ENCODE peak calls at places on chromosome 18, in five cellular contexts. H is RWPE1, M is osteocyte, G is cardiac muscle cell, Z is endothelial cell. T is an unnamed sample.
A peak's percentile ranks its signal among the peaks of the same experiment; 100 is the strongest.

GRCh38 chr18:35617865-35618264 is 36.3 kb downstream of the GALNT1 start:
- DNase-seq in H (no peak), M (no peak), G (no peak), Z (no peak), T (no peak)

GRCh38 chr18:9103488-9103887 is 989 bp downstream of the NDUFV2 start:
- DNase-seq in H (no peak), G (no peak), M (no peak), Z (no peak), T (no peak)

GRCh38 chr18:35572644-35573043 is 8.9 kb upstream of the GALNT1 start:
- DNase-seq in H (no peak), G (no peak), Z (no peak), M (no peak), T (no peak)

GRCh38 chr18:62455222-62455621 is 67.6 kb upstream of the ZCCHC2 start:
- DNase-seq in M (no peak), G (no peak), H (no peak), Z (no peak), T (no peak)

GRCh38 chr18:79789901-79790885 is 7.5 kb upstream of the KCNG2 start:
- DNase-seq in Z (no peak), H (no peak), G (no peak), M (no peak), T (no peak)

GRCh38 chr18:25175558-25175957 is 176.4 kb downstream of the ZNF521 start:
- DNase-seq in G (no peak), M (no peak), H (no peak), Z (no peak), T (no peak)

GRCh38 chr18:59264136-59264571 is 9.1 kb downstream of the RAX start:
- DNase-seq in G (no peak), M (no peak), Z (no peak), H (no peak), T (no peak)

GRCh38 chr18:39571511-39571910 is 2005.9 kb upstream of the CELF4 start:
- DNase-seq in M (no peak), Z (peak; percentile 45), H (no peak), G (peak; percentile 46), T (no peak)

GRCh38 chr18:56815926-56816325 is 164.8 kb downstream of the WDR7 start:
- DNase-seq in G (no peak), H (no peak), Z (no peak), M (no peak), T (no peak)

GRCh38 chr18:13163167-13163927 is 55.2 kb upstream of the LDLRAD4 start:
- DNase-seq in H (no peak), M (no peak), Z (no peak), G (no peak), T (no peak)

GRCh38 chr18:50075772-50076171 is 119.2 kb downstream of the MYO5B start:
- DNase-seq in M (no peak), Z (no peak), H (no peak), G (no peak), T (no peak)

GRCh38 chr18:36288689-36289088 is 8.8 kb upstream of the FHOD3 start:
- DNase-seq in Z (no peak), M (no peak), G (no peak), H (no peak), T (no peak)

GRCh38 chr18:26621161-26622026 is 73.0 kb upstream of the KCTD1 start:
- DNase-seq in H (peak; percentile 17), M (no peak), Z (peak; percentile 57), G (peak; percentile 65), T (peak; percentile 51)

GRCh38 chr18:45241982-45242565 is 373.2 kb upstream of the SLC14A2 start:
- DNase-seq in H (no peak), G (no peak), Z (no peak), M (no peak), T (no peak)

GRCh38 chr18:31891566-31891965 is 51.4 kb downstream of the TRAPPC8 start:
- DNase-seq in G (no peak), Z (no peak), H (no peak), M (no peak), T (no peak)

GRCh38 chr18:67217551-67218166 is 298.9 kb downstream of the DSEL start:
- DNase-seq in G (peak; percentile 67), Z (peak; percentile 59), H (peak; percentile 25), M (no peak), T (peak; percentile 40)

GRCh38 chr18:59813942-59814341 is 85.9 kb upstream of the PMAIP1 start:
- DNase-seq in H (no peak), M (no peak), G (no peak), Z (no peak), T (no peak)

GRCh38 chr18:45014047-45014501 is 333.4 kb downstream of the SETBP1 start:
- DNase-seq in Z (no peak), M (no peak), G (no peak), H (peak; percentile 36), T (no peak)

GRCh38 chr18:5456577-5457466 is 87.0 kb downstream of the EPB41L3 start:
- DNase-seq in Z (peak; percentile 32), M (no peak), G (peak; percentile 37), H (no peak), T (peak; percentile 41)

GRCh38 chr18:36372902-36373301 is 75.4 kb downstream of the FHOD3 start:
- DNase-seq in Z (no peak), G (no peak), H (peak; percentile 11), M (no peak), T (no peak)

GRCh38 chr18:48597110-48597509 is 58.3 kb downstream of the CTIF start:
- DNase-seq in H (no peak), M (no peak), G (no peak), Z (no peak), T (no peak)

GRCh38 chr18:23503038-23503966 is at the start of gene RMC1:
- DNase-seq in M (peak; percentile 98), Z (peak; percentile 97), H (peak; percentile 87), G (peak; percentile 97), T (peak; percentile 99)
- TF ChIP-seq CTCF in M (peak; percentile 26), Z (no peak), H (no peak), G (no peak), T (no peak)

GRCh38 chr18:76435321-76435989 is 59.6 kb downstream of the ZNF516 start:
- DNase-seq in G (no peak), H (no peak), M (no peak), Z (no peak), T (no peak)
- TF ChIP-seq CTCF in G (no peak), H (no peak), M (no peak), Z (no peak), T (no peak)

GRCh38 chr18:11872479-11873136 is 21.4 kb downstream of the CHMP1B start:
- DNase-seq in H (peak; percentile 73), G (peak; percentile 72), Z (no peak), M (no peak), T (no peak)
- TF ChIP-seq CTCF in H (peak; percentile 55), G (peak; percentile 35), Z (peak; percentile 16), M (peak; percentile 53), T (no peak)

GRCh38 chr18:54129448-54130134 is 94.9 kb downstream of the MBD2 start:
- DNase-seq in H (no peak), G (no peak), M (no peak), Z (no peak), T (no peak)

GRCh38 chr18:54130631-54131030 is 93.8 kb downstream of the MBD2 start:
- DNase-seq in M (no peak), H (no peak), Z (no peak), G (peak; percentile 52), T (no peak)

GRCh38 chr18:54125429-54125828 is 99.0 kb downstream of the MBD2 start:
- DNase-seq in Z (no peak), H (no peak), G (no peak), M (no peak), T (no peak)

GRCh38 chr18:54130177-54130576 is 94.3 kb downstream of the MBD2 start:
- DNase-seq in H (no peak), M (no peak), Z (no peak), G (no peak), T (no peak)

DNA sequence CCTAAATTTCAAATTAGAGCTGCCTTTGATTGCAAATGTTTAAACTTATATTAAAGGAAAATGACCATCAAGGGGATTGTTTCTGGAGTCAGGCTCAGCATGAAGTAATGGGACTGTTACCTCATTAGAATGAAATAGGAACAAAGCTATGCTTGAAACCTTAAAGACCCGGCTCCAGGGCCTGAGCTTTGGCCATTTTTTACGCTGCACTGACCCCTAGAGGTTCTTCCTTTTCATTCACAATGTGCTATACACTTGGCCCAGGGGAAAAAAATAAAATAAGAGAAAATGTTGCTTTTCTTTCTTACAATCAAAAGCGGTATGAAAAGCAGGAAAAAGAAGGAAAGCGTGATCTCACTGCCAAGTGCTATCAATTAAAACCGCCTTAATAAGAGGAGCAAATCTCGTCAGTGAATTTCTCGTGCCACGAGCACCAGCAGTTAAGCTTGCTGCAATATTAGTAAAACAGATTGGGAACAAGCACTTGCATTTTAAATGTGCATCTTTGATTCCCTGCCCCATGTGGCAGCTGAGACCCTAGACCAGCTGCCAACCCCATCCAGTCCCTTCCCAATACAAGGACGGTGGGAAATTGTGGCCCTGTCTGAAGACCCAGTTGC is 96.6 kb downstream of the MBD2 start:
- DNase-seq in M (no peak), G (peak; percentile 73), H (no peak), Z (peak; percentile 63), T (peak; percentile 57)
- TF ChIP-seq CTCF in M (peak; percentile 66), G (peak; percentile 72), H (peak; percentile 19), Z (peak; percentile 59), T (peak; percentile 66)